ENCODE peak calls at places on chromosomes 3 and 15, in five cellular contexts. One of them, this sample, is unnamed.

GRCh38 chr3:114687157-114687556 is 393.3 kb downstream of the TIGIT start:
- DNase-seq in DND-41: no peak
- DNase-seq in Peyer's patch: no peak
- DNase-seq in HCT116: no peak
- DNase-seq in esophagus squamous epithelium: no peak
- DNase-seq in this sample: no peak

GRCh38 chr3:129665024-129665768 is 58.7 kb upstream of the PLXND1 start:
- DNase-seq in DND-41: no peak
- DNase-seq in Peyer's patch: no peak
- DNase-seq in HCT116: no peak
- DNase-seq in esophagus squamous epithelium: no peak
- DNase-seq in this sample: no peak

GRCh38 chr3:66423791-66424190 is 77.0 kb downstream of the LRIG1 start:
- DNase-seq in DND-41: no peak
- DNase-seq in Peyer's patch: no peak
- DNase-seq in HCT116: no peak
- DNase-seq in esophagus squamous epithelium: no peak
- DNase-seq in this sample: peak; percentile 57

GRCh38 chr3:76900571-76900970 is 139.3 kb upstream of the ROBO2 start:
- DNase-seq in DND-41: no peak
- DNase-seq in Peyer's patch: no peak
- DNase-seq in HCT116: no peak
- DNase-seq in esophagus squamous epithelium: no peak
- DNase-seq in this sample: no peak

GRCh38 chr3:83224101-83224868 is 1462.8 kb upstream of the GBE1 start:
- DNase-seq in DND-41: no peak
- DNase-seq in Peyer's patch: no peak
- DNase-seq in HCT116: no peak
- DNase-seq in esophagus squamous epithelium: no peak
- DNase-seq in this sample: no peak

GRCh38 chr15:28955686-28956421 is 70.1 kb downstream of the APBA2 start:
- DNase-seq in DND-41: no peak
- DNase-seq in Peyer's patch: no peak
- DNase-seq in HCT116: no peak
- DNase-seq in esophagus squamous epithelium: no peak
- DNase-seq in this sample: no peak

GRCh38 chr15:64571857-64572291 is 111.5 kb downstream of the ZNF609 start:
- DNase-seq in DND-41: no peak
- DNase-seq in Peyer's patch: no peak
- DNase-seq in HCT116: no peak
- DNase-seq in esophagus squamous epithelium: no peak
- DNase-seq in this sample: no peak

GRCh38 chr3:17605032-17605431 is 137.4 kb downstream of the TBC1D5 start:
- DNase-seq in DND-41: no peak
- DNase-seq in Peyer's patch: no peak
- DNase-seq in HCT116: peak; percentile 61
- DNase-seq in esophagus squamous epithelium: no peak
- DNase-seq in this sample: no peak

GRCh38 chr3:50444782-50445181 is 58.7 kb downstream of the CACNA2D2 start:
- DNase-seq in DND-41: no peak
- DNase-seq in Peyer's patch: no peak
- DNase-seq in HCT116: no peak
- DNase-seq in esophagus squamous epithelium: no peak
- DNase-seq in this sample: no peak

GRCh38 chr15:37101634-37102314 is 1.4 kb upstream of the MEIS2 start:
- DNase-seq in DND-41: no peak
- DNase-seq in Peyer's patch: no peak
- DNase-seq in HCT116: peak; percentile 21
- DNase-seq in esophagus squamous epithelium: no peak
- DNase-seq in this sample: peak; percentile 89

GRCh38 chr15:40282144-40282869 is 557 bp downstream of the ANKRD63 start:
- DNase-seq in DND-41: no peak
- DNase-seq in Peyer's patch: peak; percentile 78
- DNase-seq in HCT116: no peak
- DNase-seq in esophagus squamous epithelium: no peak
- DNase-seq in this sample: no peak

GRCh38 chr3:96796101-96796500 is 18.3 kb upstream of the EPHA6 start:
- DNase-seq in DND-41: no peak
- DNase-seq in Peyer's patch: no peak
- DNase-seq in HCT116: no peak
- DNase-seq in esophagus squamous epithelium: no peak
- DNase-seq in this sample: no peak

GRCh38 chr3:17149744-17150143 is 265.0 kb downstream of the PLCL2 start:
- DNase-seq in DND-41: no peak
- DNase-seq in Peyer's patch: no peak
- DNase-seq in HCT116: no peak
- DNase-seq in esophagus squamous epithelium: no peak
- DNase-seq in this sample: no peak

GRCh38 chr3:133849346-133849745 is 43.7 kb downstream of the SRPRB start:
- DNase-seq in DND-41: no peak
- DNase-seq in Peyer's patch: no peak
- DNase-seq in HCT116: no peak
- DNase-seq in esophagus squamous epithelium: no peak
- DNase-seq in this sample: no peak

GRCh38 chr3:4245671-4246070 is 57.5 kb upstream of the SETMAR start:
- DNase-seq in DND-41: no peak
- DNase-seq in Peyer's patch: no peak
- DNase-seq in HCT116: no peak
- DNase-seq in esophagus squamous epithelium: no peak
- DNase-seq in this sample: no peak

GRCh38 chr15:81323559-81323943 is 390 bp downstream of the STARD5 start:
- DNase-seq in DND-41: no peak
- DNase-seq in Peyer's patch: no peak
- DNase-seq in HCT116: no peak
- DNase-seq in esophagus squamous epithelium: no peak
- DNase-seq in this sample: no peak

GRCh38 chr3:188059346-188059745 is 94.6 kb upstream of the LPP start:
- DNase-seq in DND-41: no peak
- DNase-seq in Peyer's patch: no peak
- DNase-seq in HCT116: no peak
- DNase-seq in esophagus squamous epithelium: no peak
- DNase-seq in this sample: no peak

GRCh38 chr15:64009798-64010241 is 36.5 kb downstream of the DAPK2 start:
- DNase-seq in DND-41: no peak
- DNase-seq in Peyer's patch: no peak
- DNase-seq in HCT116: no peak
- DNase-seq in esophagus squamous epithelium: no peak
- DNase-seq in this sample: no peak

GRCh38 chr3:37586280-37586679 is 275.4 kb upstream of the CTDSPL start:
- DNase-seq in DND-41: no peak
- DNase-seq in Peyer's patch: no peak
- DNase-seq in HCT116: no peak
- DNase-seq in esophagus squamous epithelium: no peak
- DNase-seq in this sample: no peak

GRCh38 chr15:42035362-42035761 is 14.5 kb upstream of the PLA2G4E start:
- DNase-seq in DND-41: no peak
- DNase-seq in Peyer's patch: no peak
- DNase-seq in HCT116: no peak
- DNase-seq in esophagus squamous epithelium: no peak
- DNase-seq in this sample: no peak

GRCh38 chr15:71296032-71296686 is 180.9 kb downstream of the THSD4 start:
- DNase-seq in DND-41: no peak
- DNase-seq in Peyer's patch: peak; percentile 74
- DNase-seq in HCT116: peak; percentile 91
- DNase-seq in esophagus squamous epithelium: no peak
- DNase-seq in this sample: no peak

GRCh38 chr15:43943511-43943910 is 116.7 kb downstream of the WDR76 start:
- DNase-seq in DND-41: no peak
- DNase-seq in Peyer's patch: no peak
- DNase-seq in HCT116: no peak
- DNase-seq in esophagus squamous epithelium: no peak
- DNase-seq in this sample: no peak

GRCh38 chr3:178195824-178196223 is 340.4 kb upstream of the KCNMB2 start:
- DNase-seq in DND-41: no peak
- DNase-seq in Peyer's patch: no peak
- DNase-seq in HCT116: no peak
- DNase-seq in esophagus squamous epithelium: no peak
- DNase-seq in this sample: no peak

GRCh38 chr15:28262438-28262837 is 59.5 kb downstream of the HERC2 start:
- DNase-seq in DND-41: no peak
- DNase-seq in Peyer's patch: no peak
- DNase-seq in HCT116: no peak
- DNase-seq in esophagus squamous epithelium: no peak
- DNase-seq in this sample: no peak

GRCh38 chr3:13353936-13354542 is 66.1 kb downstream of the NUP210 start:
- DNase-seq in DND-41: no peak
- DNase-seq in Peyer's patch: no peak
- DNase-seq in HCT116: no peak
- DNase-seq in esophagus squamous epithelium: no peak
- DNase-seq in this sample: no peak

GRCh38 chr3:67489816-67490215 is 164.6 kb downstream of the SUCLG2 start:
- DNase-seq in DND-41: no peak
- DNase-seq in Peyer's patch: no peak
- DNase-seq in HCT116: no peak
- DNase-seq in esophagus squamous epithelium: no peak
- DNase-seq in this sample: no peak

GRCh38 chr3:13425692-13426091 is 5.6 kb upstream of the NUP210 start:
- DNase-seq in DND-41: no peak
- DNase-seq in Peyer's patch: no peak
- DNase-seq in HCT116: no peak
- DNase-seq in esophagus squamous epithelium: no peak
- DNase-seq in this sample: no peak

GRCh38 chr15:51224428-51224827 is 114.0 kb downstream of the CYP19A1 start:
- DNase-seq in DND-41: no peak
- DNase-seq in Peyer's patch: no peak
- DNase-seq in HCT116: no peak
- DNase-seq in esophagus squamous epithelium: no peak
- DNase-seq in this sample: no peak

GRCh38 chr3:76134166-76134565 is 348.8 kb upstream of the ZNF717 start:
- DNase-seq in DND-41: no peak
- DNase-seq in Peyer's patch: no peak
- DNase-seq in HCT116: no peak
- DNase-seq in esophagus squamous epithelium: no peak
- DNase-seq in this sample: no peak

GRCh38 chr3:13403213-13403817 is 16.8 kb downstream of the NUP210 start:
- DNase-seq in DND-41: no peak
- DNase-seq in Peyer's patch: no peak
- DNase-seq in HCT116: no peak
- DNase-seq in esophagus squamous epithelium: no peak
- DNase-seq in this sample: no peak

GRCh38 chr3:197811343-197811742 is 20.3 kb downstream of the LRCH3 start:
- DNase-seq in DND-41: no peak
- DNase-seq in Peyer's patch: no peak
- DNase-seq in HCT116: no peak
- DNase-seq in esophagus squamous epithelium: no peak
- DNase-seq in this sample: peak; percentile 75

DNA sequence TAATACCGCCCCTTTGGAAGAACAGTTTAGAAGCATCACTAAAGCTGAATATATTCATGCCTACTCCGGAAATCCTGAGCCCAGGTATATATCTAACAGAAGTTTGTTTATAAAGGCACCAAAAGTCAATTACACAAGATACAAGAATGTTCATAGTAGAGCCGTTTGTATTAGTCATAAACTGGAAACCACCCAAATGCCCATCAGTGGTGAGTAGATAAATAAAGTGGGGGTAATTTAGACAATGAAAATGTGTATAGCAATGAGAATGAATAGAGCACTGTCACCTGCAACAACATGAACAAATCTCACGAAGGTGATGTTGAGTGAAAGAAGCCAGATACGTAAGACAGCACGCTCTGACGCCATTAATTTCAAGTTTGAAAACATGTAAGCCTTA is 68.3 kb upstream of the GLCE start:
- DNase-seq in DND-41: no peak
- DNase-seq in Peyer's patch: no peak
- DNase-seq in HCT116: no peak
- DNase-seq in esophagus squamous epithelium: no peak
- DNase-seq in this sample: no peak
- H3K4me3 ChIP-seq in DND-41: no peak overlapping the region
- H3K4me3 ChIP-seq in Peyer's patch: no peak overlapping the region
- H3K4me3 ChIP-seq in HCT116: no peak overlapping the region
- H3K4me3 ChIP-seq in esophagus squamous epithelium: no peak overlapping the region
- H3K4me3 ChIP-seq in this sample: no peak overlapping the region

GRCh38 chr15:67790610-67791319 is 34.5 kb upstream of the SKOR1 start:
- DNase-seq in DND-41: no peak
- DNase-seq in Peyer's patch: no peak
- DNase-seq in HCT116: no peak
- DNase-seq in esophagus squamous epithelium: no peak
- DNase-seq in this sample: no peak
- H3K4me3 ChIP-seq in DND-41: no peak overlapping the region
- H3K4me3 ChIP-seq in Peyer's patch: no peak overlapping the region
- H3K4me3 ChIP-seq in HCT116: no peak overlapping the region
- H3K4me3 ChIP-seq in esophagus squamous epithelium: no peak overlapping the region
- H3K4me3 ChIP-seq in this sample: no peak overlapping the region

GRCh38 chr3:138494607-138494929 is 60.2 kb downstream of the ESYT3 start:
- DNase-seq in DND-41: no peak
- DNase-seq in Peyer's patch: no peak
- DNase-seq in HCT116: no peak
- DNase-seq in esophagus squamous epithelium: no peak
- DNase-seq in this sample: no peak
- H3K4me3 ChIP-seq in DND-41: no peak overlapping the region
- H3K4me3 ChIP-seq in Peyer's patch: no peak overlapping the region
- H3K4me3 ChIP-seq in HCT116: no peak overlapping the region
- H3K4me3 ChIP-seq in esophagus squamous epithelium: no peak overlapping the region
- H3K4me3 ChIP-seq in this sample: no peak overlapping the region

GRCh38 chr3:61802772-61803171 is 241.4 kb downstream of the PTPRG start:
- DNase-seq in DND-41: no peak
- DNase-seq in Peyer's patch: no peak
- DNase-seq in HCT116: no peak
- DNase-seq in esophagus squamous epithelium: no peak
- DNase-seq in this sample: no peak

GRCh38 chr3:61804782-61805181 is 243.4 kb downstream of the PTPRG start:
- DNase-seq in DND-41: peak; percentile 11
- DNase-seq in Peyer's patch: no peak
- DNase-seq in HCT116: no peak
- DNase-seq in esophagus squamous epithelium: no peak
- DNase-seq in this sample: no peak

GRCh38 chr3:61807865-61808276 is 246.5 kb downstream of the PTPRG start:
- DNase-seq in DND-41: no peak
- DNase-seq in Peyer's patch: no peak
- DNase-seq in HCT116: no peak
- DNase-seq in esophagus squamous epithelium: no peak
- DNase-seq in this sample: no peak

GRCh38 chr3:61806810-61807209 is 245.4 kb downstream of the PTPRG start:
- DNase-seq in DND-41: no peak
- DNase-seq in Peyer's patch: no peak
- DNase-seq in HCT116: no peak
- DNase-seq in esophagus squamous epithelium: no peak
- DNase-seq in this sample: no peak

GRCh38 chr3:61805510-61806080 is 244.2 kb downstream of the PTPRG start:
- DNase-seq in DND-41: no peak
- DNase-seq in Peyer's patch: no peak
- DNase-seq in HCT116: no peak
- DNase-seq in esophagus squamous epithelium: no peak
- DNase-seq in this sample: no peak
- H3K4me3 ChIP-seq in DND-41: no peak overlapping the region
- H3K4me3 ChIP-seq in Peyer's patch: no peak overlapping the region
- H3K4me3 ChIP-seq in HCT116: no peak overlapping the region
- H3K4me3 ChIP-seq in esophagus squamous epithelium: no peak overlapping the region
- H3K4me3 ChIP-seq in this sample: no peak overlapping the region

GRCh38 chr3:100113728-100114412 is 431 bp downstream of the FILIP1L start:
- DNase-seq in DND-41: no peak
- DNase-seq in Peyer's patch: no peak
- DNase-seq in HCT116: no peak
- DNase-seq in esophagus squamous epithelium: no peak
- DNase-seq in this sample: no peak
- H3K4me3 ChIP-seq in DND-41: no peak overlapping the region
- H3K4me3 ChIP-seq in Peyer's patch: no peak overlapping the region
- H3K4me3 ChIP-seq in HCT116: no peak overlapping the region
- H3K4me3 ChIP-seq in esophagus squamous epithelium: no peak overlapping the region
- H3K4me3 ChIP-seq in this sample: no peak overlapping the region